ENCODE peak calls at places on chromosomes 13 and 19, in four cellular contexts. Y, F, H and T are unnamed samples.

GRCh38 chr13:24149306-24150032 is 11.1 kb upstream of the SPATA13 start:
- DNase-seq in Y (no peak), F (no peak), H (no peak), T (no peak)

GRCh38 chr13:113187263-113187669 is 21.2 kb downstream of the PCID2 start:
- DNase-seq in Y (peak; percentile 83), F (peak; percentile 95), H (no peak), T (peak; percentile 68)

GRCh38 chr19:1102407-1103106 is 1.2 kb upstream of the GPX4 start:
- DNase-seq in Y (peak; percentile 91), F (peak; percentile 94), H (peak; percentile 93), T (no peak)

GRCh38 chr13:106028916-106029315 is 506.5 kb downstream of the EFNB2 start:
- DNase-seq in Y (no peak), F (no peak), H (no peak), T (no peak)

GRCh38 chr19:3075605-3076431 is 13.5 kb upstream of the TLE5 start:
- DNase-seq in Y (no peak), F (no peak), H (no peak), T (peak; percentile 83)

GRCh38 chr13:75302031-75302430 is 179.9 kb downstream of the TBC1D4 start:
- DNase-seq in Y (peak; percentile 49), F (no peak), H (no peak), T (no peak)

GRCh38 chr13:23687614-23688013 is 117.4 kb downstream of the TNFRSF19 start:
- DNase-seq in Y (no peak), F (no peak), H (no peak), T (no peak)

GRCh38 chr19:5070922-5071321 is 102.0 kb downstream of the KDM4B start:
- DNase-seq in Y (no peak), F (no peak), H (no peak), T (no peak)

GRCh38 chr19:41860419-41861097 is 503 bp downstream of the RPS19 start:
- DNase-seq in Y (no peak), F (no peak), H (no peak), T (no peak)

GRCh38 chr19:38617764-38618589 is at the start of gene MAP4K1:
- DNase-seq in Y (no peak), F (no peak), H (peak; percentile 88), T (peak; percentile 14)

GRCh38 chr19:2867025-2867991 is at the start of gene ZNF556:
- DNase-seq in Y (peak; percentile 100), F (peak; percentile 19), H (no peak), T (peak; percentile 83)

GRCh38 chr13:110506859-110507566 is 54.5 kb downstream of the RAB20 start:
- DNase-seq in Y (no peak), F (peak; percentile 57), H (no peak), T (peak; percentile 60)

GRCh38 chr13:20182231-20182846 is 10.4 kb downstream of the GJB2 start:
- DNase-seq in Y (peak; percentile 63), F (peak; percentile 71), H (peak; percentile 35), T (peak; percentile 64)

GRCh38 chr13:43369319-43369718 is 345.9 kb downstream of the DNAJC15 start:
- DNase-seq in Y (no peak), F (no peak), H (no peak), T (no peak)

GRCh38 chr19:38655148-38655824 is 7.8 kb downstream of the ACTN4 start:
- DNase-seq in Y (no peak), F (no peak), H (no peak), T (no peak)

GRCh38 chr13:111907341-111907880 is 159.5 kb upstream of the SOX1 start:
- DNase-seq in Y (no peak), F (no peak), H (no peak), T (no peak)

GRCh38 chr19:10277795-10278583 is 7.1 kb downstream of the ICAM1 start:
- DNase-seq in Y (no peak), F (no peak), H (no peak), T (no peak)

GRCh38 chr19:49224856-49225255 is 67.3 kb downstream of the TRPM4 start:
- DNase-seq in Y (peak; percentile 55), F (peak; percentile 90), H (no peak), T (peak; percentile 73)

GRCh38 chr13:64709079-64709478 is 2521.1 kb downstream of the PCDH9 start:
- DNase-seq in Y (no peak), F (no peak), H (no peak), T (no peak)

GRCh38 chr13:46355906-46356305 is 31.1 kb downstream of the RUBCNL start:
- DNase-seq in Y (no peak), F (no peak), H (no peak), T (no peak)

GRCh38 chr19:35549174-35549788 is 3.9 kb downstream of the TMEM147 start:
- DNase-seq in Y (peak; percentile 76), F (peak; percentile 88), H (no peak), T (peak; percentile 69)
- TF ChIP-seq POLR2AphosphoS2 in Y (no peak), F (peak; percentile 65), H (no peak), T (no peak)

DNA sequence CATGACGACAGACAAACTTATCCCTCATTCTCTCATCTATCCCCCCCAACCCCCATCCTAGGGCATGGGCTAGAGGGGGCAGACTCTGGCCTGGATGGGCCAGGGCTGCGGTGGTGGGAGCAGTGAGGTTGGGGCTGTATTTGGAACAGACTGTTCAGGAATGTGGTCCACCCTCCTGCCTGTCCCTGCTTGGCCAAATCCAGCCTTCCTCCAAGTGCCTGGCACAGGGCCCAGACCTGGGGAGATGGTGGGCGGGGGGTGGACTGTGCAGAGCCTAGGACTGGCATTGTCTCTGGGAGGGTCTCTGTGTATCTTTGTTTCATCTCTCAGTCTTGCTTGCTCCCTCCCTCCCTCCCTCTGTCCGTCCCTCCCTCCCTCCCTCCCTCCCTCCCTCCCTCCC is 14.2 kb downstream of the EGLN2 start:
- DNase-seq in Y (no peak), F (no peak), H (no peak), T (peak; percentile 9)
- TF ChIP-seq POLR2AphosphoS2 in Y (no peak), F (no peak), H (no peak), T (no peak)

DNA sequence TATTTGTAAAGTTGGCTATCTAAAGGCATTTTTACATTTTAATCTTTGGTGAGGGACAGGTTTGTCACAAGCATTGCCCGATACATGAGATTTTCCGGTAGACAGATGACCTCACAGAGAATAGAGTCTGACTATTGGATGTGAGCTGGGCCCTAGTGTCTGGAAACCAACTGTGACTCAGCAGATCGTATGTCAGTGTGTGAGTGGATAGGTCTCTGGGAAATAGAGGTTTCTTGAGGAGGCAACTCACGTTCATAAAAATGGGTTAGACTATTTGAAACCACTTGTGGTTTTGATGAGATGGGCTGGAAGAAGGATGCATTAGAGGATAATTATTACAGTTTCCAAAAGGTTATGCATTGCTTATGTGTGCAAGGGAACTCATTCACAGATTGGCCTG is 19.2 kb downstream of the HS6ST3 start:
- DNase-seq in Y (no peak), F (no peak), H (no peak), T (no peak)
- TF ChIP-seq POLR2AphosphoS2 in Y (no peak), F (no peak), H (no peak), T (no peak)

GRCh38 chr13:90618133-90618532 is 729.4 kb upstream of the MIR17HG start:
- DNase-seq in Y (no peak), F (peak; percentile 9), H (no peak), T (no peak)
- TF ChIP-seq POLR2AphosphoS2 in Y (no peak), F (no peak), H (no peak), T (no peak)

DNA sequence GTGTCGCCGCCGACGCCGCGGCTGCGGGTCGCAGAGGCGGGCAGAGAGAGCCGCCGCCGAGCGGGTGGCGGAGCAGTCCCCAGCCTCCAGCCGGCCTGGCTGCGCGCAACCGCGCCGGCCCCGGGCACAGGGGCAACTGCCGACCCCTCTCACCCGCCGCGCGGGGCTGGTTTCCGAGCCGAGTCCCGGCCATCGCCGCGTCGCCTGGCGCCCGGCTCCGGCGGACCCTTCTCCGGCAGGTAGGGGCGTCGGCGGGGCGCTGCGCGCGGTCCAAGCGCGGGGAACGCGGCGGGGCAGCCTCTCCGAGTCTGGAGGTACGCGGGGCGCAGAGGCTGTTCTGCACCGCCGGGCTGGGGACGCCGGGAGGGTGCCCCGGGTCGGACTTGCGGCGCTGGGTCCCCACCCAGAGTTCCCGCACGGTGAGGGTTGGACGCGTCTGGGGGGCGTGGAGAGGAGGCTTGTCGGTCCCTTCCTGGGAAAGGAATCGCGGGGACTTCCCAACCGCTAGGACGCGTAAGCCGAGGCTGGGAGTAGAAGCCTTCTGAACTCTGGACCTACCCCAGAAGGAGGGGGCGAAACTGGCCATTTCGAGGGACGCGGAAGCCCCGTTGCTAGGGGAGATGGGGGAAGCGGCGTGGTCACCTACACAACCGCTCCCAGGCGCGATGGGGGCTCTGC is 133.6 kb upstream of the MYO16 start:
- DNase-seq in Y (no peak), F (peak; percentile 16), H (no peak), T (no peak)
- TF ChIP-seq POLR2AphosphoS2 in Y (no peak), F (no peak), H (no peak), T (no peak)

GRCh38 chr13:39485314-39485700 is 117.7 kb downstream of the LHFPL6 start:
- DNase-seq in Y (no peak), F (no peak), H (no peak), T (no peak)

GRCh38 chr13:39483326-39483725 is 119.7 kb downstream of the LHFPL6 start:
- DNase-seq in Y (no peak), F (no peak), H (no peak), T (no peak)

GRCh38 chr13:39481493-39481892 is 121.5 kb downstream of the LHFPL6 start:
- DNase-seq in Y (no peak), F (no peak), H (no peak), T (no peak)

GRCh38 chr13:39490136-39490535 is 112.9 kb downstream of the LHFPL6 start:
- DNase-seq in Y (no peak), F (no peak), H (no peak), T (no peak)

DNA sequence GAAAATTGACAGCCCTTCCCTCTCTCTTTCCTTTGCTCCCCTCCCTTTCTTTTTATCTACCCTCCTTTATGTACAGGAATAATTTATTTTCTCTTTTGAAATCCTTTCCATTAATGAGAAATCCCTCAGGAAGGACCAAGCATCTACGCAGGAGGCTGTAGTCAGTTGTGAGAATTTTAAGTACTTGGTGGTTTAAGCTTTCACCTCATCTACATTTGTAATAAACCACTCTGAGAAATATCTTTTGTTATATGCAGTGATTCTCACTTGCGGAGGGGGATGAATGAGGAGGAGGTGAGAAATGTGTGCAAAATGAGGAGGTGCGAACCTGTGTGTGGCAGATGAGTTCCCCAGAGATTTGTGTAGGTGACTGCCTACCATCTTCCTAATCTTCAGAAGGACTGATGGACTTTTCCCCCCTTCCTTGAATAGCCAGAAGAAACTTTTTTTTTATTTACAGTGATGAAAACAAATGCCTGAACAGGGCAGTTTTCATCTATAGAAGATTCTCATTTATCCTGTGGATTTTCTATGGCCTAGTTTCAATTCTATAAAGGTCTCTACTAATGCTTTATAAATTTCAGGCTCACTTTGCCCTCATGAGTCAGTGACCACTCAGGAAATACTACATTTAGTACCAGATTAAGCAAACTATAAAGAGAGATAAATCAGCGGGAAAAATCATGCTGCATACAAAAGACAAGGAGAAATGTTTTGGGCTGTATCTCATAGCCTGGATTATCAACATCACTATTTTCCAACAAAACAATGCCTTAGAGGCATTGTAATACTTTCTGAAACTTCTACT is 118.3 kb downstream of the LHFPL6 start:
- DNase-seq in Y (no peak), F (no peak), H (no peak), T (no peak)
- TF ChIP-seq POLR2AphosphoS2 in Y (no peak), F (no peak), H (no peak), T (no peak)

DNA sequence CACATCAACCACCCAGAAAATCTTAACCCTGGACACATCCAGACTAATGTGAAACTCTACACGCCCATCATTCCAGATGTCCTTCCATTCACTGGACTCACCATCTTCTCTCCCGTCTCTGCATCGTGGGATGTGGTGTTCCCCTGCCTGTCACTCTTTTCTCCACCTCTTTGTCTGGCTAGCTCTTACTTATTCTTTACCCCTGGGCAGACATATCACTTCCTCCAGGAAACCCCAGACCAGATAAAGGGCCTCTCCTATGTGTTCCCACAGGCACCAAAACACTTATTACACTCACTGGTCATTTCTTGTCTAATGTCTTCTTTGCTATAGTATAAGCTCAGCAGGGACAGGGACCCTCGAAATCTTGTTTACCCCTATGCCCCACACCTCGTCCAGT is 109.3 kb upstream of the IPO5 start:
- DNase-seq in Y (no peak), F (no peak), H (no peak), T (no peak)
- TF ChIP-seq POLR2AphosphoS2 in Y (no peak), F (no peak), H (no peak), T (no peak)